ENCODE peak calls at places on chromosomes 3 and 15, in seven cellular contexts. One of them, this sample, is unnamed. For H3K4me1, the result is how much of the 10 kb centered on the place peaks cover.

GRCh38 chr3:189235214-189235613 is 63.4 kb downstream of the TPRG1 start:
- DNase-seq in Peyer's patch: no peak
- DNase-seq in testis: no peak
- DNase-seq in suprapubic skin: no peak
- DNase-seq in body of pancreas: no peak
- DNase-seq in upper lobe of left lung: no peak
- DNase-seq in IMR-90: no peak
- DNase-seq in this sample: no peak

GRCh38 chr3:80677796-80678195 is 910.0 kb upstream of the ROBO1 start:
- DNase-seq in body of pancreas: no peak
- DNase-seq in suprapubic skin: no peak
- DNase-seq in Peyer's patch: no peak
- DNase-seq in upper lobe of left lung: no peak
- DNase-seq in IMR-90: no peak
- DNase-seq in testis: no peak
- DNase-seq in this sample: no peak

GRCh38 chr3:47017504-47018268 is 38.2 kb downstream of the NBEAL2 start:
- DNase-seq in suprapubic skin: no peak
- DNase-seq in IMR-90: peak
- DNase-seq in Peyer's patch: no peak
- DNase-seq in testis: no peak
- DNase-seq in body of pancreas: no peak
- DNase-seq in upper lobe of left lung: no peak
- DNase-seq in this sample: no peak

GRCh38 chr3:44114142-44114541 is 127.5 kb upstream of the TOPAZ1 start:
- DNase-seq in upper lobe of left lung: peak
- DNase-seq in Peyer's patch: peak
- DNase-seq in body of pancreas: peak
- DNase-seq in IMR-90: peak
- DNase-seq in suprapubic skin: no peak
- DNase-seq in testis: peak
- DNase-seq in this sample: peak

GRCh38 chr3:48015451-48016182 is 599 bp downstream of the MAP4 start:
- DNase-seq in IMR-90: peak
- DNase-seq in testis: no peak
- DNase-seq in body of pancreas: peak
- DNase-seq in Peyer's patch: no peak
- DNase-seq in upper lobe of left lung: no peak
- DNase-seq in suprapubic skin: no peak
- DNase-seq in this sample: no peak

GRCh38 chr3:10395671-10396070 is 74.8 kb upstream of the SEC13 start:
- DNase-seq in Peyer's patch: peak
- DNase-seq in IMR-90: no peak
- DNase-seq in testis: no peak
- DNase-seq in upper lobe of left lung: no peak
- DNase-seq in suprapubic skin: no peak
- DNase-seq in body of pancreas: no peak
- DNase-seq in this sample: no peak

GRCh38 chr15:93040288-93041158 is 48.5 kb downstream of the RGMA start:
- DNase-seq in body of pancreas: no peak
- DNase-seq in testis: no peak
- DNase-seq in IMR-90: no peak
- DNase-seq in suprapubic skin: peak
- DNase-seq in Peyer's patch: no peak
- DNase-seq in upper lobe of left lung: peak
- DNase-seq in this sample: peak

GRCh38 chr15:87941606-87942005 is 314.9 kb downstream of the NTRK3 start:
- DNase-seq in body of pancreas: no peak
- DNase-seq in upper lobe of left lung: no peak
- DNase-seq in testis: no peak
- DNase-seq in IMR-90: no peak
- DNase-seq in Peyer's patch: no peak
- DNase-seq in suprapubic skin: no peak
- DNase-seq in this sample: no peak

GRCh38 chr3:46395210-46395661 is 11.6 kb downstream of the CCR5AS start:
- DNase-seq in Peyer's patch: no peak
- DNase-seq in IMR-90: peak
- DNase-seq in body of pancreas: no peak
- DNase-seq in suprapubic skin: no peak
- DNase-seq in testis: no peak
- DNase-seq in upper lobe of left lung: no peak
- DNase-seq in this sample: no peak

GRCh38 chr3:77081240-77081661 is 41.4 kb downstream of the ROBO2 start:
- DNase-seq in testis: peak
- DNase-seq in upper lobe of left lung: no peak
- DNase-seq in suprapubic skin: no peak
- DNase-seq in body of pancreas: peak
- DNase-seq in IMR-90: peak
- DNase-seq in Peyer's patch: no peak
- DNase-seq in this sample: peak

GRCh38 chr3:179606534-179607085 is 2.0 kb downstream of the NDUFB5 start:
- DNase-seq in Peyer's patch: no peak
- DNase-seq in suprapubic skin: no peak
- DNase-seq in body of pancreas: no peak
- DNase-seq in IMR-90: no peak
- DNase-seq in upper lobe of left lung: no peak
- DNase-seq in testis: no peak
- DNase-seq in this sample: no peak

GRCh38 chr3:197487911-197488391 is 67.8 kb downstream of the BDH1 start:
- DNase-seq in Peyer's patch: no peak
- DNase-seq in IMR-90: peak
- DNase-seq in body of pancreas: peak
- DNase-seq in upper lobe of left lung: no peak
- DNase-seq in suprapubic skin: no peak
- DNase-seq in testis: no peak
- DNase-seq in this sample: peak

GRCh38 chr3:67739851-67740250 is 85.4 kb upstream of the SUCLG2 start:
- DNase-seq in suprapubic skin: no peak
- DNase-seq in Peyer's patch: no peak
- DNase-seq in body of pancreas: no peak
- DNase-seq in testis: no peak
- DNase-seq in IMR-90: peak
- DNase-seq in upper lobe of left lung: no peak
- DNase-seq in this sample: no peak

GRCh38 chr3:158381274-158381868 is 189.6 kb upstream of the MLF1 start:
- DNase-seq in upper lobe of left lung: no peak
- DNase-seq in IMR-90: peak
- DNase-seq in suprapubic skin: no peak
- DNase-seq in body of pancreas: no peak
- DNase-seq in testis: no peak
- DNase-seq in Peyer's patch: no peak
- DNase-seq in this sample: no peak

GRCh38 chr15:57500256-57500655 is 91.4 kb upstream of the MYZAP start:
- DNase-seq in suprapubic skin: no peak
- DNase-seq in body of pancreas: no peak
- DNase-seq in testis: no peak
- DNase-seq in Peyer's patch: no peak
- DNase-seq in upper lobe of left lung: no peak
- DNase-seq in IMR-90: no peak
- DNase-seq in this sample: peak

GRCh38 chr3:58536501-58537411 is at the start of gene ACOX2:
- DNase-seq in upper lobe of left lung: peak
- DNase-seq in Peyer's patch: no peak
- DNase-seq in suprapubic skin: no peak
- DNase-seq in testis: peak
- DNase-seq in body of pancreas: peak
- DNase-seq in IMR-90: peak
- DNase-seq in this sample: peak
- TF ChIP-seq POLR2A in upper lobe of left lung: no peak
- TF ChIP-seq POLR2A in Peyer's patch: peak
- TF ChIP-seq POLR2A in suprapubic skin: no peak
- TF ChIP-seq POLR2A in testis: no peak
- TF ChIP-seq POLR2A in body of pancreas: peak
- TF ChIP-seq POLR2A in IMR-90: no peak
- TF ChIP-seq POLR2A in this sample: no peak

GRCh38 chr3:16504242-16504641 is 9.3 kb downstream of the RFTN1 start:
- DNase-seq in suprapubic skin: no peak
- DNase-seq in body of pancreas: no peak
- DNase-seq in Peyer's patch: no peak
- DNase-seq in upper lobe of left lung: no peak
- DNase-seq in testis: no peak
- DNase-seq in IMR-90: peak
- DNase-seq in this sample: no peak

GRCh38 chr3:16503191-16503776 is 10.2 kb downstream of the RFTN1 start:
- DNase-seq in testis: no peak
- DNase-seq in Peyer's patch: no peak
- DNase-seq in suprapubic skin: no peak
- DNase-seq in body of pancreas: no peak
- DNase-seq in upper lobe of left lung: no peak
- DNase-seq in IMR-90: no peak
- DNase-seq in this sample: no peak

GRCh38 chr3:16504692-16505091 is 8.8 kb downstream of the RFTN1 start:
- DNase-seq in body of pancreas: no peak
- DNase-seq in IMR-90: no peak
- DNase-seq in upper lobe of left lung: no peak
- DNase-seq in suprapubic skin: no peak
- DNase-seq in testis: no peak
- DNase-seq in Peyer's patch: no peak
- DNase-seq in this sample: no peak

GRCh38 chr3:16500911-16501310 is 12.6 kb downstream of the RFTN1 start:
- DNase-seq in upper lobe of left lung: no peak
- DNase-seq in testis: no peak
- DNase-seq in body of pancreas: no peak
- DNase-seq in suprapubic skin: no peak
- DNase-seq in Peyer's patch: no peak
- DNase-seq in IMR-90: no peak
- DNase-seq in this sample: no peak

DNA sequence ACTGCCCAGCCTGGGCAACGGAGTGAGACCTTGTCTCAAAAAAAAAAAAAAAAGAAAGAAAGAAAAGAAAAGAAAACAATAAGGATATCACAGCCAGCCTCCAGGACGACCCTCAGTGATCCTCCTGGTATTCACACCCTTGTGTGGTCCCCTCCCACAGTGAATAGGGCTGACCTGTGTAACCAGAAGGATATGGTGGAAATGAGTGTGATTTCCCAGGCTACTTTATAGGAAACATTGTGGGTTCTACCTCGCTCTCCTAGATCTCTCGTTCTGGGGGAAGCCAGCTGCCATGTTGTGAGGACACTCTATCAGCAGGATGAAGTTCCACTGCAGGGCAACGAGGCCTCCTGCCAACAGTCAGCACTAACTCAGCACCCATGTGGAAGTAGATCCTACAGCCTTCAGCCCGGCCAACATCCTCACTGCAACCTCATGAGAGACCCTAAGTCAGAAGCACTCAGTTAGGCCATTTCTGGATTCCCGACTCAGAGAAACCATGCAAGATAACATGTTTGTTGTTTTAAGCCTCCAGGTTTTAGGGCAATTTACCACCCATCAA is 11.1 kb downstream of the RFTN1 start:
- DNase-seq in upper lobe of left lung: no peak
- DNase-seq in suprapubic skin: no peak
- DNase-seq in body of pancreas: no peak
- DNase-seq in IMR-90: no peak
- DNase-seq in Peyer's patch: no peak
- DNase-seq in testis: no peak
- DNase-seq in this sample: no peak
- H3K4me1 ChIP-seq in upper lobe of left lung: under half
- H3K4me1 ChIP-seq in suprapubic skin: under half
- H3K4me1 ChIP-seq in body of pancreas: under half
- H3K4me1 ChIP-seq in IMR-90: under half
- H3K4me1 ChIP-seq in Peyer's patch: under half
- H3K4me1 ChIP-seq in testis: under half
- H3K4me1 ChIP-seq in this sample: under half

GRCh38 chr15:73955851-73956250 is 29.6 kb downstream of the LOXL1 start:
- DNase-seq in suprapubic skin: peak
- DNase-seq in Peyer's patch: no peak
- DNase-seq in upper lobe of left lung: no peak
- DNase-seq in IMR-90: no peak
- DNase-seq in testis: no peak
- DNase-seq in body of pancreas: no peak
- DNase-seq in this sample: no peak

GRCh38 chr15:73955326-73955725 is 29.1 kb downstream of the LOXL1 start:
- DNase-seq in Peyer's patch: no peak
- DNase-seq in suprapubic skin: peak
- DNase-seq in testis: no peak
- DNase-seq in upper lobe of left lung: no peak
- DNase-seq in body of pancreas: no peak
- DNase-seq in IMR-90: no peak
- DNase-seq in this sample: no peak

GRCh38 chr15:73957276-73957675 is 31.0 kb downstream of the LOXL1 start:
- DNase-seq in upper lobe of left lung: no peak
- DNase-seq in testis: no peak
- DNase-seq in Peyer's patch: no peak
- DNase-seq in body of pancreas: no peak
- DNase-seq in IMR-90: no peak
- DNase-seq in suprapubic skin: peak
- DNase-seq in this sample: no peak

GRCh38 chr15:73957785-73958184 is 31.5 kb downstream of the LOXL1 start:
- DNase-seq in testis: no peak
- DNase-seq in Peyer's patch: no peak
- DNase-seq in suprapubic skin: peak
- DNase-seq in body of pancreas: no peak
- DNase-seq in upper lobe of left lung: no peak
- DNase-seq in IMR-90: no peak
- DNase-seq in this sample: no peak

GRCh38 chr15:73956276-73957086 is 30.2 kb downstream of the LOXL1 start:
- DNase-seq in Peyer's patch: no peak
- DNase-seq in upper lobe of left lung: peak
- DNase-seq in testis: no peak
- DNase-seq in body of pancreas: no peak
- DNase-seq in suprapubic skin: peak
- DNase-seq in IMR-90: peak
- DNase-seq in this sample: no peak
- H3K4me3 ChIP-seq in Peyer's patch: no peak
- H3K4me3 ChIP-seq in upper lobe of left lung: no peak
- H3K4me3 ChIP-seq in testis: no peak
- H3K4me3 ChIP-seq in body of pancreas: no peak
- H3K4me3 ChIP-seq in suprapubic skin: no peak
- H3K4me3 ChIP-seq in IMR-90: no peak
- H3K4me3 ChIP-seq in this sample: no peak

DNA sequence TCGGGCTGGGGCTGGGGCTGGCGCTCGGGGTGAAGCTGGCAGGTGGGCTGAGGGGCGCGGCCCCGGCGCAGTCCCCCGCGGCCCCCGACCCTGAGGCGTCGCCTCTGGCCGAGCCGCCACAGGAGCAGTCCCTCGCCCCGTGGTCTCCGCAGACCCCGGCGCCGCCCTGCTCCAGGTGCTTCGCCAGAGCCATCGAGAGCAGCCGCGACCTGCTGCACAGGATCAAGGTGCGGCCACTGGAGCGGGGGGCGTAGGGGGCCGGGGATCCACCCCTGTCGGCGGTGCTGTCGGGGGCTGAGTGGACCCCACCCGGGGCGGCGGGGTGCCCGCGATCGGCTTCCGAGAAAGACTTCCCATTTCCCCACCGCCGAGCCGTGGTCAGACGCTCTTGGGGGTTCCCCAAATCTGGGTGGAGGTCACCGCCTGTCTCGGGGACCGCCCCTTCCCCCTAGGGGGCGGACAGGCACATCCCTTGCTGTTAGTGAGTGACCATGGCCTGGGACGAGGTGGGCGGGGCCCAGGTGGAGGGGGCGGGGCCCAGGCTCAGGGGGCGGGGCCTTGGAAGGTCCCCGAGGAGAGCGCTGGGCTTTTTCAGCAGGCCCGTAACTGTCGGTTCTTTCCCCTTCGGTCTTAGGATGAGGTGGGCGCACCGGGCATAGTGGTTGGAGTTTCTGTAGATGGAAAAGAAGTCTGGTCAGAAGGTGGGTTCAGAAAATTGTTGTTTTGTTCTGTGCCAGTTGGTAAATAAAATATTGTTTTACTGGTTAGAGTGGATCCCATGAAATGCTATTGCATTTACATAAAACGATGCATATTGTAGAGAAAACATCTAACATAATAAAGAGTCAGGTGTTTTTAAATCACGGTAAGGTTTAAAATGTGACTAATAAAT is 587 bp downstream of the LACTB start:
- DNase-seq in testis: peak
- DNase-seq in IMR-90: peak
- DNase-seq in Peyer's patch: peak
- DNase-seq in upper lobe of left lung: peak
- DNase-seq in suprapubic skin: peak
- DNase-seq in body of pancreas: peak
- DNase-seq in this sample: peak
- TF ChIP-seq POLR2A in testis: no peak
- TF ChIP-seq POLR2A in IMR-90: peak
- TF ChIP-seq POLR2A in Peyer's patch: no peak
- TF ChIP-seq POLR2A in upper lobe of left lung: no peak
- TF ChIP-seq POLR2A in suprapubic skin: no peak
- TF ChIP-seq POLR2A in body of pancreas: no peak
- TF ChIP-seq POLR2A in this sample: no peak

This sample was measured in thyroid gland.